ENCODE peak calls at places on chromosome 13, in eight cellular contexts. J, A, D, U, Y, N, M and H are unnamed samples.

GRCh38 chr13:74280093-74280794 is 146.0 kb upstream of the KLF12 start:
- DNase-seq in M (no peak), D (no peak), A (no peak), U (no peak), Y (no peak), N (no peak), J (no peak), H (no peak)

GRCh38 chr13:73665279-73665678 is 468.9 kb downstream of the KLF12 start:
- DNase-seq in M (no peak), D (no peak), U (no peak), N (no peak), Y (no peak), J (no peak), A (no peak), H (no peak)

GRCh38 chr13:30698023-30698422 is 37.3 kb upstream of the ALOX5AP start:
- DNase-seq in N (no peak), U (no peak), A (no peak), J (no peak), D (no peak), Y (no peak), M (peak), H (no peak)

GRCh38 chr13:31175847-31176536 is 14.3 kb upstream of the HSPH1 start:
- DNase-seq in J (no peak), M (no peak), Y (no peak), D (no peak), N (no peak), U (no peak), A (no peak), H (no peak)

GRCh38 chr13:113401452-113402415 is 37.8 kb upstream of the GRTP1 start:
- DNase-seq in A (no peak), Y (peak), J (no peak), D (no peak), N (no peak), U (no peak), M (no peak), H (no peak)

GRCh38 chr13:27007166-27007565 is 164.4 kb downstream of the USP12 start:
- DNase-seq in M (no peak), J (no peak), N (no peak), D (no peak), A (peak), U (no peak), Y (no peak), H (no peak)

GRCh38 chr13:29819157-29819556 is 31.3 kb downstream of the UBL3 start:
- DNase-seq in M (no peak), Y (no peak), A (no peak), N (no peak), U (no peak), D (no peak), J (no peak), H (no peak)

GRCh38 chr13:106284358-106284757 is 251.1 kb downstream of the EFNB2 start:
- DNase-seq in A (no peak), D (peak), M (peak), U (no peak), Y (no peak), N (peak), J (peak), H (no peak)

GRCh38 chr13:27662738-27663470 is 41.2 kb downstream of the POLR1D start:
- DNase-seq in M (no peak), D (no peak), U (no peak), N (no peak), Y (no peak), A (no peak), J (no peak), H (no peak)

GRCh38 chr13:72112216-72112615 is 245.2 kb upstream of the DACH1 start:
- DNase-seq in M (no peak), D (no peak), N (no peak), U (no peak), Y (no peak), J (no peak), A (no peak), H (no peak)

GRCh38 chr13:27389891-27390290 is 34.5 kb upstream of the GTF3A start:
- DNase-seq in M (no peak), Y (no peak), U (no peak), J (no peak), D (no peak), N (no peak), A (no peak), H (no peak)

GRCh38 chr13:79915386-79915785 is 425.5 kb downstream of the SPRY2 start:
- DNase-seq in A (no peak), J (no peak), N (no peak), Y (no peak), D (no peak), M (no peak), U (no peak), H (no peak)

GRCh38 chr13:30520571-30520970 is 54.8 kb upstream of the HMGB1 start:
- DNase-seq in Y (no peak), N (peak), D (no peak), U (no peak), A (no peak), M (peak), J (no peak), H (no peak)

GRCh38 chr13:90968510-90968909 is 379.0 kb upstream of the MIR17HG start:
- DNase-seq in N (peak), J (peak), A (peak), D (no peak), M (no peak), U (peak), Y (peak), H (peak)

GRCh38 chr13:46748300-46748699 is 48.7 kb downstream of the ESD start:
- DNase-seq in U (no peak), Y (no peak), M (no peak), N (no peak), A (no peak), D (no peak), J (no peak), H (no peak)

GRCh38 chr13:83563499-83563898 is 318.8 kb downstream of the SLITRK1 start:
- DNase-seq in M (no peak), U (no peak), D (no peak), N (no peak), Y (peak), A (peak), J (no peak), H (no peak)

GRCh38 chr13:37475966-37476365 is 122.6 kb downstream of the POSTN start:
- DNase-seq in A (no peak), Y (no peak), J (peak), D (no peak), U (no peak), M (peak), N (no peak), H (no peak)

GRCh38 chr13:77979721-77980377 is 61.2 kb upstream of the EDNRB start:
- DNase-seq in M (no peak), A (no peak), D (no peak), Y (no peak), N (no peak), U (no peak), J (no peak), H (no peak)

GRCh38 chr13:45385912-45386311 is 32.3 kb downstream of the SLC25A30 start:
- DNase-seq in U (no peak), M (no peak), D (no peak), J (no peak), A (no peak), Y (no peak), N (no peak), H (no peak)

GRCh38 chr13:37870895-37871550 is 1.5 kb upstream of the TRPC4 start:
- DNase-seq in M (peak), A (peak), N (peak), J (peak), U (no peak), D (no peak), Y (peak), H (no peak)

GRCh38 chr13:30892966-30893365 is 13.1 kb upstream of the MEDAG start:
- DNase-seq in J (peak), Y (peak), U (peak), N (peak), M (peak), A (peak), D (no peak), H (peak)

GRCh38 chr13:53160211-53160610 is 131.6 kb downstream of the OLFM4 start:
- DNase-seq in N (no peak), J (no peak), A (no peak), Y (no peak), U (no peak), M (no peak), D (no peak), H (no peak)

GRCh38 chr13:34294483-34295129 is 476.7 kb downstream of the RFC3 start:
- DNase-seq in M (no peak), U (no peak), D (no peak), J (no peak), Y (no peak), N (no peak), A (peak), H (no peak)

GRCh38 chr13:111859361-111860105 is 207.4 kb upstream of the SOX1 start:
- DNase-seq in M (no peak), D (no peak), A (no peak), N (no peak), U (no peak), J (no peak), Y (no peak), H (no peak)
- H3K4me2 ChIP-seq in M (no peak), D (no peak), A (no peak), N (no peak), U (no peak), J (no peak), Y (no peak), H (no peak)

DNA sequence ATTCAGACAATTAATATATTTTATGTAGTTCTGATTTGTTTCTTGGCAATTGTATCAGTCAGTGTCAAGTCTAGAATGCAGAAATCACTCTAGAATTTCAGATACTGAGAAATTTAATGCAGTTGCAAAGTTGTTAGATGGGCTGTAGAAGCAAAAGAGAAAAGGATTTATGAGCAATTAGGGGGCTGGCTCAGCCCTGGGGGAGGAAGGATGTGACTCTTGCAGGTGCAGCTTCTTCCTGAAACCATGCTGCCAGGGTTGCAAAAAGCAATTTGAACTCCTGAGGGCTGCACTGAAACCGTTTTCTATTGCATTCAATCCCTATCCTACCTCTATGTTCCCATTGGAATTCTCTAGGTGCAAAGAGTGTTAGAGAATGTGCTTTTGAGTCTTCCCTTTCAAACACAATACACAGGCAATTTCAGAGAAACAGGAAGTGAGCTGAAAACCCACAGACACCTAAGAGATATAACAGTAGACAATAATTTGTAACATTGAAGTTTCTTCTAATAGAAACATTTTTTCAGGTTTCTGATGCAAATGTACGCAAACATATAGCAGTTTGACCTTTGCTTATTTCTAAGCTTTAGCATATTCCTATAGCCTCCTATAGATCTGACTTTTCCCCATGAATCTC is 814.7 kb upstream of the ATXN8OS start:
- DNase-seq in U (peak), Y (no peak), M (no peak), D (no peak), J (no peak), A (no peak), N (no peak), H (no peak)
- H2AFZ ChIP-seq in U (no peak), Y (no peak), M (no peak), D (no peak), J (no peak), A (peak), N (no peak), H (no peak)

DNA sequence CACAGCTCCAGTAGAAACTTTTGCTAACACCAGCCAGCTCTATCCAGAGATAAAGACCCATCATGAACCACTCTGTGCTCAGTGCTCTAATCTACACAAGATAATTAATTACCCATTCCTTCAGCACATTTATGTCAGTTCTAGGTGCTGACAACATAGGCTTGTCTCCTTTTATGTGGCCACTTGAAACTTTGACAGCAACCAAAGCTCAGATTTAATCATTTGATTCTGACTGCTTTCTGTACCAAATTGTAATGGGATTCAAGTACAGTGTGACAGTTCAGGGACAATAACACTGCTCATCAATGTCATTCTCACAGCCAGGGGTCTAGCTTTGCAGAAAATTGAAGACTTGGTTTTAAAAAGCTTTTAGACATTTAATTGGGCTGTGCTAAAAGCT is 266.6 kb downstream of the KCTD12 start:
- DNase-seq in J (no peak), N (no peak), Y (no peak), D (no peak), U (no peak), A (no peak), M (no peak), H (no peak)
- H3K4me2 ChIP-seq in J (no peak), N (no peak), Y (no peak), D (peak), U (no peak), A (no peak), M (no peak), H (no peak)

DNA sequence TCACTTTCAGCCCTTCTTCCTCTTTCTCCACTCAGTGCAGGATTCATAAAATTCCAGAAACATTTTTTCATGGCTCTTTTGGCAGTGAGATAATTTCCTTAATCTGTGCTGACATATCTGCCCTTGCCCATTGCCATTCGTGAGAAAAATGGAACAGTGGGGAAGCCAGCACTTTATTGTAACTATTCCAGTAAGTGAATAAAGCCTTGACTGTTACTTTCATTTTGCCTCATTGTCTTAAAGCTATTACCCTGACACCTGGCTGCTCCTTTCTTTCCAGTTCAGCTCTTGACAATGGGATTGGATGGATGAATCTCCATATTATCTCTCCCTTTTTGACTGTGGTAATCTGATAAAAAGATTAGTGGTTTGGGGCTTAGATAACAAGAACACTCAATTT is 1068.1 kb upstream of the PCDH20 start:
- DNase-seq in Y (no peak), M (peak), J (no peak), N (no peak), U (no peak), A (peak), D (no peak), H (no peak)
- H2AFZ ChIP-seq in Y (no peak), M (no peak), J (no peak), N (no peak), U (no peak), A (no peak), D (no peak), H (no peak)